ENCODE peak calls at places on chromosomes 6 and 20, in nine cellular contexts. One of them, this sample, is unnamed.

GRCh38 chr6:165098165-165098564 is 211.2 kb downstream of the C6orf118 start:
- DNase-seq in breast epithelium: no peak
- DNase-seq in astrocyte of the spinal cord: no peak
- DNase-seq in Calu3: no peak
- DNase-seq in fibroblast of lung: no peak
- DNase-seq in fibroblast of the aortic adventitia: no peak
- DNase-seq in tibial artery: no peak
- DNase-seq in neural crest cell: no peak
- DNase-seq in HepG2: no peak
- DNase-seq in this sample: no peak

GRCh38 chr6:30325150-30325872 is 1.4 kb upstream of the TRIM39 start:
- DNase-seq in breast epithelium: peak
- DNase-seq in astrocyte of the spinal cord: peak
- DNase-seq in Calu3: peak
- DNase-seq in fibroblast of lung: peak
- DNase-seq in fibroblast of the aortic adventitia: peak
- DNase-seq in tibial artery: peak
- DNase-seq in neural crest cell: peak
- DNase-seq in HepG2: peak
- DNase-seq in this sample: no peak

GRCh38 chr20:36093804-36094145 is 60.8 kb upstream of the EPB41L1 start:
- DNase-seq in breast epithelium: no peak
- DNase-seq in astrocyte of the spinal cord: no peak
- DNase-seq in Calu3: no peak
- DNase-seq in fibroblast of lung: no peak
- DNase-seq in fibroblast of the aortic adventitia: no peak
- DNase-seq in tibial artery: no peak
- DNase-seq in neural crest cell: no peak
- DNase-seq in HepG2: no peak
- DNase-seq in this sample: no peak

GRCh38 chr6:152372945-152373344 is 264.2 kb downstream of the SYNE1 start:
- DNase-seq in breast epithelium: no peak
- DNase-seq in astrocyte of the spinal cord: no peak
- DNase-seq in Calu3: no peak
- DNase-seq in fibroblast of lung: no peak
- DNase-seq in fibroblast of the aortic adventitia: no peak
- DNase-seq in tibial artery: no peak
- DNase-seq in neural crest cell: no peak
- DNase-seq in HepG2: no peak
- DNase-seq in this sample: no peak

GRCh38 chr6:157656437-157657005 is 166.5 kb upstream of the SNX9 start:
- DNase-seq in breast epithelium: no peak
- DNase-seq in astrocyte of the spinal cord: no peak
- DNase-seq in Calu3: no peak
- DNase-seq in fibroblast of lung: peak
- DNase-seq in fibroblast of the aortic adventitia: no peak
- DNase-seq in tibial artery: no peak
- DNase-seq in neural crest cell: no peak
- DNase-seq in HepG2: no peak
- DNase-seq in this sample: no peak

GRCh38 chr20:54062812-54063280 is 7.5 kb downstream of the BCAS1 start:
- DNase-seq in breast epithelium: no peak
- DNase-seq in astrocyte of the spinal cord: peak
- DNase-seq in Calu3: peak
- DNase-seq in fibroblast of lung: peak
- DNase-seq in fibroblast of the aortic adventitia: peak
- DNase-seq in tibial artery: no peak
- DNase-seq in neural crest cell: no peak
- DNase-seq in HepG2: peak
- DNase-seq in this sample: no peak

GRCh38 chr6:85113934-85114582 is 335.8 kb upstream of the NT5E start:
- DNase-seq in breast epithelium: no peak
- DNase-seq in astrocyte of the spinal cord: no peak
- DNase-seq in Calu3: no peak
- DNase-seq in fibroblast of lung: no peak
- DNase-seq in fibroblast of the aortic adventitia: peak
- DNase-seq in tibial artery: no peak
- DNase-seq in neural crest cell: no peak
- DNase-seq in HepG2: no peak
- DNase-seq in this sample: no peak

GRCh38 chr20:25303292-25304024 is 55.6 kb downstream of the PYGB start:
- DNase-seq in breast epithelium: no peak
- DNase-seq in astrocyte of the spinal cord: no peak
- DNase-seq in Calu3: no peak
- DNase-seq in fibroblast of lung: no peak
- DNase-seq in fibroblast of the aortic adventitia: no peak
- DNase-seq in tibial artery: no peak
- DNase-seq in neural crest cell: no peak
- DNase-seq in HepG2: no peak
- DNase-seq in this sample: no peak

GRCh38 chr6:106141441-106142237 is 55.5 kb downstream of the PRDM1 start:
- DNase-seq in breast epithelium: no peak
- DNase-seq in astrocyte of the spinal cord: peak
- DNase-seq in Calu3: no peak
- DNase-seq in fibroblast of lung: no peak
- DNase-seq in fibroblast of the aortic adventitia: no peak
- DNase-seq in tibial artery: no peak
- DNase-seq in neural crest cell: no peak
- DNase-seq in HepG2: no peak
- DNase-seq in this sample: no peak

GRCh38 chr6:6986373-6986772 is 121.4 kb upstream of the RREB1 start:
- DNase-seq in breast epithelium: no peak
- DNase-seq in astrocyte of the spinal cord: no peak
- DNase-seq in Calu3: no peak
- DNase-seq in fibroblast of lung: no peak
- DNase-seq in fibroblast of the aortic adventitia: no peak
- DNase-seq in tibial artery: no peak
- DNase-seq in neural crest cell: no peak
- DNase-seq in HepG2: no peak
- DNase-seq in this sample: no peak

GRCh38 chr6:125316621-125317020 is 14.9 kb upstream of the HDDC2 start:
- DNase-seq in breast epithelium: peak
- DNase-seq in astrocyte of the spinal cord: peak
- DNase-seq in Calu3: no peak
- DNase-seq in fibroblast of lung: no peak
- DNase-seq in fibroblast of the aortic adventitia: no peak
- DNase-seq in tibial artery: no peak
- DNase-seq in neural crest cell: peak
- DNase-seq in HepG2: no peak
- DNase-seq in this sample: no peak

GRCh38 chr6:26556263-26557070 is 18.3 kb downstream of the HMGN4 start:
- DNase-seq in breast epithelium: no peak
- DNase-seq in astrocyte of the spinal cord: peak
- DNase-seq in Calu3: peak
- DNase-seq in fibroblast of lung: peak
- DNase-seq in fibroblast of the aortic adventitia: peak
- DNase-seq in tibial artery: no peak
- DNase-seq in neural crest cell: peak
- DNase-seq in HepG2: peak
- DNase-seq in this sample: no peak

GRCh38 chr20:64044484-64045247 is 4.8 kb downstream of the SOX18 start:
- DNase-seq in breast epithelium: no peak
- DNase-seq in astrocyte of the spinal cord: peak
- DNase-seq in Calu3: peak
- DNase-seq in fibroblast of lung: peak
- DNase-seq in fibroblast of the aortic adventitia: peak
- DNase-seq in tibial artery: no peak
- DNase-seq in neural crest cell: no peak
- DNase-seq in HepG2: no peak
- DNase-seq in this sample: no peak

GRCh38 chr6:149015224-149015876 is 268.5 kb downstream of the UST start:
- DNase-seq in breast epithelium: no peak
- DNase-seq in astrocyte of the spinal cord: peak
- DNase-seq in Calu3: no peak
- DNase-seq in fibroblast of lung: peak
- DNase-seq in fibroblast of the aortic adventitia: peak
- DNase-seq in tibial artery: no peak
- DNase-seq in neural crest cell: no peak
- DNase-seq in HepG2: no peak
- DNase-seq in this sample: no peak

GRCh38 chr6:137229075-137229759 is 10.0 kb upstream of the IFNGR1 start:
- DNase-seq in breast epithelium: no peak
- DNase-seq in astrocyte of the spinal cord: no peak
- DNase-seq in Calu3: no peak
- DNase-seq in fibroblast of lung: no peak
- DNase-seq in fibroblast of the aortic adventitia: no peak
- DNase-seq in tibial artery: no peak
- DNase-seq in neural crest cell: no peak
- DNase-seq in HepG2: no peak
- DNase-seq in this sample: no peak

DNA sequence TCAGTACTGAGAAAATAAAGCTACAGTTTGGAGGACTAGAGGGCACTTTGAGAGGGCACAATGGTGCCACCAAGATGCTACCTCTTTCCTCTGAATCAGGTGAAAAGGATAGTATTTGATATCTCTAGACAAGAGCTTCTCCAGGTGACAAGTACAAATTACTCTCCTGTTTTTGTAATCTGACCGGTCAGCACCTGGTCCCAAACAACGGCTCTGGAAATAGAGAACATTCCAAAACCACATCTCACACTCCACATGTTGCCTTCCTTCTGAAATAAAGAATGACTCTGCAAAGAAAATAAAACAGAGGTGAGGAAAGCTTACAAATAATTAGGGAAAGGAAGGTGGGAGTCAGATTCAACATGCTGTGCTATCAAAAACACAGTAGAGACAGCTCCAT is 51.3 kb upstream of the CITED2 start:
- DNase-seq in breast epithelium: no peak
- DNase-seq in astrocyte of the spinal cord: no peak
- DNase-seq in Calu3: no peak
- DNase-seq in fibroblast of lung: no peak
- DNase-seq in fibroblast of the aortic adventitia: no peak
- DNase-seq in tibial artery: no peak
- DNase-seq in neural crest cell: no peak
- DNase-seq in HepG2: no peak
- DNase-seq in this sample: no peak
- TF ChIP-seq CTCF in breast epithelium: no peak
- TF ChIP-seq CTCF in astrocyte of the spinal cord: no peak
- TF ChIP-seq CTCF in Calu3: no peak
- TF ChIP-seq CTCF in fibroblast of lung: no peak
- TF ChIP-seq CTCF in fibroblast of the aortic adventitia: no peak
- TF ChIP-seq CTCF in tibial artery: no peak
- TF ChIP-seq CTCF in neural crest cell: no peak
- TF ChIP-seq CTCF in HepG2: no peak
- TF ChIP-seq CTCF in this sample: no peak

GRCh38 chr6:96391776-96392175 is 129.8 kb upstream of the UFL1 start:
- DNase-seq in breast epithelium: no peak
- DNase-seq in astrocyte of the spinal cord: peak
- DNase-seq in Calu3: peak
- DNase-seq in fibroblast of lung: no peak
- DNase-seq in fibroblast of the aortic adventitia: no peak
- DNase-seq in tibial artery: no peak
- DNase-seq in neural crest cell: peak
- DNase-seq in HepG2: no peak
- DNase-seq in this sample: no peak

GRCh38 chr6:96394727-96395126 is 126.9 kb upstream of the UFL1 start:
- DNase-seq in breast epithelium: no peak
- DNase-seq in astrocyte of the spinal cord: no peak
- DNase-seq in Calu3: peak
- DNase-seq in fibroblast of lung: no peak
- DNase-seq in fibroblast of the aortic adventitia: no peak
- DNase-seq in tibial artery: no peak
- DNase-seq in neural crest cell: no peak
- DNase-seq in HepG2: peak
- DNase-seq in this sample: no peak
- TF ChIP-seq CTCF in breast epithelium: no peak
- TF ChIP-seq CTCF in astrocyte of the spinal cord: peak
- TF ChIP-seq CTCF in Calu3: no peak
- TF ChIP-seq CTCF in fibroblast of lung: no peak
- TF ChIP-seq CTCF in fibroblast of the aortic adventitia: no peak
- TF ChIP-seq CTCF in tibial artery: no peak
- TF ChIP-seq CTCF in neural crest cell: peak
- TF ChIP-seq CTCF in HepG2: peak
- TF ChIP-seq CTCF in this sample: no peak

GRCh38 chr20:32036716-32037355 is 15.2 kb upstream of the HCK start:
- DNase-seq in breast epithelium: no peak
- DNase-seq in astrocyte of the spinal cord: peak
- DNase-seq in Calu3: no peak
- DNase-seq in fibroblast of lung: peak
- DNase-seq in fibroblast of the aortic adventitia: peak
- DNase-seq in tibial artery: no peak
- DNase-seq in neural crest cell: no peak
- DNase-seq in HepG2: no peak
- DNase-seq in this sample: no peak

GRCh38 chr20:32037929-32038328 is 14.1 kb upstream of the HCK start:
- DNase-seq in breast epithelium: no peak
- DNase-seq in astrocyte of the spinal cord: peak
- DNase-seq in Calu3: no peak
- DNase-seq in fibroblast of lung: peak
- DNase-seq in fibroblast of the aortic adventitia: peak
- DNase-seq in tibial artery: no peak
- DNase-seq in neural crest cell: no peak
- DNase-seq in HepG2: no peak
- DNase-seq in this sample: no peak

GRCh38 chr20:32036252-32036651 is 15.8 kb upstream of the HCK start:
- DNase-seq in breast epithelium: no peak
- DNase-seq in astrocyte of the spinal cord: no peak
- DNase-seq in Calu3: no peak
- DNase-seq in fibroblast of lung: no peak
- DNase-seq in fibroblast of the aortic adventitia: no peak
- DNase-seq in tibial artery: no peak
- DNase-seq in neural crest cell: no peak
- DNase-seq in HepG2: no peak
- DNase-seq in this sample: no peak

GRCh38 chr20:32035398-32035852 is 16.6 kb upstream of the HCK start:
- DNase-seq in breast epithelium: no peak
- DNase-seq in astrocyte of the spinal cord: no peak
- DNase-seq in Calu3: no peak
- DNase-seq in fibroblast of lung: no peak
- DNase-seq in fibroblast of the aortic adventitia: no peak
- DNase-seq in tibial artery: no peak
- DNase-seq in neural crest cell: no peak
- DNase-seq in HepG2: no peak
- DNase-seq in this sample: no peak

GRCh38 chr20:32034581-32035397 is 17.3 kb upstream of the HCK start:
- DNase-seq in breast epithelium: no peak
- DNase-seq in astrocyte of the spinal cord: no peak
- DNase-seq in Calu3: no peak
- DNase-seq in fibroblast of lung: no peak
- DNase-seq in fibroblast of the aortic adventitia: peak
- DNase-seq in tibial artery: peak
- DNase-seq in neural crest cell: no peak
- DNase-seq in HepG2: no peak
- DNase-seq in this sample: no peak
- TF ChIP-seq CTCF in breast epithelium: no peak
- TF ChIP-seq CTCF in astrocyte of the spinal cord: no peak
- TF ChIP-seq CTCF in Calu3: no peak
- TF ChIP-seq CTCF in fibroblast of lung: no peak
- TF ChIP-seq CTCF in fibroblast of the aortic adventitia: no peak
- TF ChIP-seq CTCF in tibial artery: no peak
- TF ChIP-seq CTCF in neural crest cell: no peak
- TF ChIP-seq CTCF in HepG2: peak
- TF ChIP-seq CTCF in this sample: no peak

DNA sequence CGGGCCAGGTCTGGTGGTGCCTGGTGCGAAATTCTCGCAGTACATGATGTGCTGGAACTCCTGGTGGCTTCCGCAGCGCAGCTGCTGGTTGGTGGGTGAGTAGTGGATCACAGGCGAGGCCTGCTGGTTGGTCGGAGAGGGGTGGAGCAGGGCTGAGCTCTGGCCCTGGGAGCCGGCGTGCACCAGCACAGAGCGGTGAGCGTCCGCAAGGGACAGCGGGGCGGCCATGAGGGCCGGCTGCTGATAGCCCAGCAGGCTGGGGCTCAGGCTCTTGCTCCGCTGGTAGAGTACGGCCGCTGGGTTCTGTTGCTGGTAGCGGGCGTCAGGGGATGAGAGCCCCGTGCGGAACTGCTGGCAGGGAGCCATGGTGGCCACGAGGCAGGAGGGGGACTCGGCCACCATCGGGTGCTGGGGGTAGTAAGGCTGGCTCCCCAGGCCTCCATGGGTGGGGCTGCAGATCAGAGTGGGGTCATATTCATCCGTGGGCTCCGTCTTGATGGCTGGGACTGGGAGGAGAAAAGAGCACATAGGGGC is 110.2 kb downstream of the NFATC2 start:
- DNase-seq in breast epithelium: no peak
- DNase-seq in astrocyte of the spinal cord: no peak
- DNase-seq in Calu3: no peak
- DNase-seq in fibroblast of lung: no peak
- DNase-seq in fibroblast of the aortic adventitia: no peak
- DNase-seq in tibial artery: no peak
- DNase-seq in neural crest cell: no peak
- DNase-seq in HepG2: no peak
- DNase-seq in this sample: no peak
- TF ChIP-seq CTCF in breast epithelium: no peak
- TF ChIP-seq CTCF in astrocyte of the spinal cord: no peak
- TF ChIP-seq CTCF in Calu3: no peak
- TF ChIP-seq CTCF in fibroblast of lung: no peak
- TF ChIP-seq CTCF in fibroblast of the aortic adventitia: no peak
- TF ChIP-seq CTCF in tibial artery: no peak
- TF ChIP-seq CTCF in neural crest cell: no peak
- TF ChIP-seq CTCF in HepG2: no peak
- TF ChIP-seq CTCF in this sample: no peak

This sample was measured in activated B cell treated with CpG ODN at 0.5 μM for 24 hours.